ENCODE peak calls at places on chromosomes 16 and 17, in nine cellular contexts. One of them, this sample, is unnamed.

GRCh38 chr16:4895366-4895765 is 41.6 kb downstream of the PPL start:
- DNase-seq in foreskin fibroblast: no peak
- DNase-seq in thoracic aorta: no peak
- DNase-seq in fibroblast of the aortic adventitia: no peak
- DNase-seq in DND-41: no peak
- DNase-seq in tibial nerve: no peak
- DNase-seq in IMR-90: no peak
- DNase-seq in A673: no peak
- DNase-seq in colonic mucosa: no peak
- DNase-seq in this sample: no peak

GRCh38 chr17:75260679-75261335 is 599 bp downstream of the GGA3 start:
- DNase-seq in IMR-90: peak; percentile 24
- DNase-seq in fibroblast of the aortic adventitia: no peak
- DNase-seq in tibial nerve: no peak
- DNase-seq in A673: no peak
- DNase-seq in colonic mucosa: no peak
- DNase-seq in DND-41: no peak
- DNase-seq in foreskin fibroblast: no peak
- DNase-seq in thoracic aorta: no peak
- DNase-seq in this sample: peak; percentile 55

GRCh38 chr16:51763072-51763658 is 612.1 kb upstream of the SALL1 start:
- DNase-seq in foreskin fibroblast: no peak
- DNase-seq in IMR-90: no peak
- DNase-seq in fibroblast of the aortic adventitia: no peak
- DNase-seq in A673: peak; percentile 52
- DNase-seq in colonic mucosa: no peak
- DNase-seq in thoracic aorta: no peak
- DNase-seq in tibial nerve: no peak
- DNase-seq in DND-41: no peak
- DNase-seq in this sample: no peak

GRCh38 chr17:17151055-17151454 is 55.1 kb downstream of the PLD6 start:
- DNase-seq in colonic mucosa: no peak
- DNase-seq in DND-41: no peak
- DNase-seq in A673: peak; percentile 26
- DNase-seq in foreskin fibroblast: peak; percentile 84
- DNase-seq in IMR-90: peak; percentile 90
- DNase-seq in fibroblast of the aortic adventitia: peak; percentile 78
- DNase-seq in tibial nerve: no peak
- DNase-seq in thoracic aorta: no peak
- DNase-seq in this sample: no peak

GRCh38 chr17:57767561-57767960 is 22.5 kb upstream of the CCDC182 start:
- DNase-seq in thoracic aorta: no peak
- DNase-seq in fibroblast of the aortic adventitia: no peak
- DNase-seq in colonic mucosa: no peak
- DNase-seq in tibial nerve: no peak
- DNase-seq in foreskin fibroblast: no peak
- DNase-seq in DND-41: no peak
- DNase-seq in A673: no peak
- DNase-seq in IMR-90: no peak
- DNase-seq in this sample: no peak

GRCh38 chr16:15775663-15776304 is 81.0 kb downstream of the MYH11 start:
- DNase-seq in foreskin fibroblast: peak; percentile 26
- DNase-seq in IMR-90: peak; percentile 52
- DNase-seq in tibial nerve: peak; percentile 33
- DNase-seq in fibroblast of the aortic adventitia: peak; percentile 50
- DNase-seq in colonic mucosa: no peak
- DNase-seq in DND-41: no peak
- DNase-seq in A673: no peak
- DNase-seq in thoracic aorta: no peak
- DNase-seq in this sample: no peak

GRCh38 chr17:3892095-3892998 is 506 bp downstream of the CAMKK1 start:
- DNase-seq in colonic mucosa: peak; percentile 81
- DNase-seq in tibial nerve: peak; percentile 77
- DNase-seq in DND-41: peak; percentile 81
- DNase-seq in fibroblast of the aortic adventitia: peak; percentile 68
- DNase-seq in IMR-90: peak; percentile 66
- DNase-seq in thoracic aorta: peak; percentile 59
- DNase-seq in A673: peak; percentile 64
- DNase-seq in foreskin fibroblast: peak; percentile 89
- DNase-seq in this sample: peak; percentile 73

GRCh38 chr16:14111713-14112538 is 40.8 kb downstream of the MRTFB start:
- DNase-seq in DND-41: peak; percentile 13
- DNase-seq in IMR-90: no peak
- DNase-seq in tibial nerve: peak; percentile 52
- DNase-seq in thoracic aorta: no peak
- DNase-seq in colonic mucosa: peak; percentile 79
- DNase-seq in A673: no peak
- DNase-seq in fibroblast of the aortic adventitia: peak; percentile 16
- DNase-seq in foreskin fibroblast: peak; percentile 26
- DNase-seq in this sample: no peak

GRCh38 chr16:80526418-80527061 is 14.3 kb upstream of the DYNLRB2 start:
- DNase-seq in tibial nerve: peak; percentile 23
- DNase-seq in DND-41: peak; percentile 32
- DNase-seq in thoracic aorta: no peak
- DNase-seq in foreskin fibroblast: peak; percentile 36
- DNase-seq in IMR-90: peak; percentile 55
- DNase-seq in colonic mucosa: peak; percentile 54
- DNase-seq in fibroblast of the aortic adventitia: peak; percentile 75
- DNase-seq in A673: peak; percentile 64
- DNase-seq in this sample: peak; percentile 69

GRCh38 chr17:80526116-80526910 is 18.3 kb upstream of the RPTOR start:
- DNase-seq in fibroblast of the aortic adventitia: no peak
- DNase-seq in colonic mucosa: no peak
- DNase-seq in tibial nerve: no peak
- DNase-seq in DND-41: no peak
- DNase-seq in IMR-90: no peak
- DNase-seq in foreskin fibroblast: no peak
- DNase-seq in A673: no peak
- DNase-seq in thoracic aorta: no peak
- DNase-seq in this sample: no peak

GRCh38 chr17:17570798-17571716 is 20.5 kb downstream of the PEMT start:
- DNase-seq in tibial nerve: no peak
- DNase-seq in foreskin fibroblast: no peak
- DNase-seq in IMR-90: no peak
- DNase-seq in fibroblast of the aortic adventitia: no peak
- DNase-seq in DND-41: no peak
- DNase-seq in thoracic aorta: no peak
- DNase-seq in A673: no peak
- DNase-seq in colonic mucosa: no peak
- DNase-seq in this sample: no peak

GRCh38 chr17:63699638-63700527 is at the start of gene LIMD2:
- DNase-seq in thoracic aorta: no peak
- DNase-seq in foreskin fibroblast: no peak
- DNase-seq in fibroblast of the aortic adventitia: no peak
- DNase-seq in DND-41: peak; percentile 84
- DNase-seq in colonic mucosa: peak; percentile 54
- DNase-seq in A673: peak; percentile 80
- DNase-seq in IMR-90: no peak
- DNase-seq in tibial nerve: no peak
- DNase-seq in this sample: peak; percentile 83

GRCh38 chr17:32772453-32773025 is 104.4 kb downstream of the MYO1D start:
- DNase-seq in DND-41: no peak
- DNase-seq in colonic mucosa: no peak
- DNase-seq in A673: no peak
- DNase-seq in thoracic aorta: no peak
- DNase-seq in fibroblast of the aortic adventitia: no peak
- DNase-seq in IMR-90: no peak
- DNase-seq in foreskin fibroblast: no peak
- DNase-seq in tibial nerve: no peak
- DNase-seq in this sample: no peak

GRCh38 chr17:67108411-67108810 is 64.1 kb downstream of the CACNG1 start:
- DNase-seq in foreskin fibroblast: no peak
- DNase-seq in thoracic aorta: no peak
- DNase-seq in IMR-90: no peak
- DNase-seq in fibroblast of the aortic adventitia: no peak
- DNase-seq in A673: no peak
- DNase-seq in colonic mucosa: no peak
- DNase-seq in tibial nerve: no peak
- DNase-seq in DND-41: no peak
- DNase-seq in this sample: no peak

GRCh38 chr16:47780213-47780612 is 319.1 kb downstream of the PHKB start:
- DNase-seq in DND-41: no peak
- DNase-seq in foreskin fibroblast: no peak
- DNase-seq in thoracic aorta: no peak
- DNase-seq in colonic mucosa: no peak
- DNase-seq in fibroblast of the aortic adventitia: no peak
- DNase-seq in A673: peak; percentile 28
- DNase-seq in tibial nerve: no peak
- DNase-seq in IMR-90: no peak
- DNase-seq in this sample: no peak

GRCh38 chr16:3652373-3653037 is 2.0 kb upstream of the DNASE1 start:
- DNase-seq in DND-41: no peak
- DNase-seq in foreskin fibroblast: no peak
- DNase-seq in tibial nerve: no peak
- DNase-seq in A673: no peak
- DNase-seq in IMR-90: no peak
- DNase-seq in colonic mucosa: no peak
- DNase-seq in thoracic aorta: no peak
- DNase-seq in fibroblast of the aortic adventitia: no peak
- DNase-seq in this sample: no peak

GRCh38 chr16:12902511-12903324 is 1.3 kb downstream of the SHISA9 start:
- DNase-seq in DND-41: no peak
- DNase-seq in foreskin fibroblast: no peak
- DNase-seq in A673: no peak
- DNase-seq in thoracic aorta: no peak
- DNase-seq in tibial nerve: no peak
- DNase-seq in fibroblast of the aortic adventitia: no peak
- DNase-seq in colonic mucosa: no peak
- DNase-seq in IMR-90: no peak
- DNase-seq in this sample: no peak

GRCh38 chr17:3812771-3813170 is 11.8 kb upstream of the ITGAE start:
- DNase-seq in tibial nerve: no peak
- DNase-seq in fibroblast of the aortic adventitia: no peak
- DNase-seq in IMR-90: no peak
- DNase-seq in DND-41: no peak
- DNase-seq in foreskin fibroblast: no peak
- DNase-seq in A673: no peak
- DNase-seq in thoracic aorta: no peak
- DNase-seq in colonic mucosa: no peak
- DNase-seq in this sample: no peak

GRCh38 chr16:86557587-86557986 is 2.6 kb upstream of the MTHFSD start:
- DNase-seq in IMR-90: no peak
- DNase-seq in colonic mucosa: no peak
- DNase-seq in fibroblast of the aortic adventitia: no peak
- DNase-seq in DND-41: no peak
- DNase-seq in foreskin fibroblast: no peak
- DNase-seq in tibial nerve: no peak
- DNase-seq in A673: no peak
- DNase-seq in thoracic aorta: no peak
- DNase-seq in this sample: no peak

DNA sequence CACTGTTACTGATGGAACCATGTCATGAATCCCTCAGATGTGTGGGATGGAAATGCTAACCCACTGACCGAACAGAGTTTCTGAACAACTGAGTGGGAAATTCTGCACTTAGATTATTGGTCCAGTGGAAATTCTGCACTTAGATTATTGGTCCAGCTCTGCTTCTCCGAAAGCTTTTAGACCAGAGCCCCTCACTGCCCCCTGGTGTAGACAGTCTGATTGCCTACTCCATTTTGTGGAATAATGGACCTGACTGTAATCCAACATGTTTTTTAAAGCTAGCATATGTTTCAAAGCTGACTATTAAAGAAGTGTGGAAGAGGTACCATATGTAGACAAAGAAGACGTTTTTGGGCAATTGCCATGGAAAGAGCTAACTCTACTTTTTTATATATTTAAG is 50.3 kb upstream of the TBX2 start:
- DNase-seq in DND-41: peak; percentile 10
- DNase-seq in fibroblast of the aortic adventitia: peak; percentile 8
- DNase-seq in thoracic aorta: no peak
- DNase-seq in foreskin fibroblast: no peak
- DNase-seq in IMR-90: no peak
- DNase-seq in colonic mucosa: no peak
- DNase-seq in tibial nerve: no peak
- DNase-seq in A673: no peak
- DNase-seq in this sample: no peak
- TF ChIP-seq CTCF in DND-41: peak; percentile 36
- TF ChIP-seq CTCF in fibroblast of the aortic adventitia: peak; percentile 36
- TF ChIP-seq CTCF in thoracic aorta: peak; percentile 12
- TF ChIP-seq CTCF in foreskin fibroblast: no peak
- TF ChIP-seq CTCF in IMR-90: peak; percentile 36
- TF ChIP-seq CTCF in colonic mucosa: no peak
- TF ChIP-seq CTCF in tibial nerve: no peak
- TF ChIP-seq CTCF in A673: peak; percentile 49
- TF ChIP-seq CTCF in this sample: peak; percentile 6

DNA sequence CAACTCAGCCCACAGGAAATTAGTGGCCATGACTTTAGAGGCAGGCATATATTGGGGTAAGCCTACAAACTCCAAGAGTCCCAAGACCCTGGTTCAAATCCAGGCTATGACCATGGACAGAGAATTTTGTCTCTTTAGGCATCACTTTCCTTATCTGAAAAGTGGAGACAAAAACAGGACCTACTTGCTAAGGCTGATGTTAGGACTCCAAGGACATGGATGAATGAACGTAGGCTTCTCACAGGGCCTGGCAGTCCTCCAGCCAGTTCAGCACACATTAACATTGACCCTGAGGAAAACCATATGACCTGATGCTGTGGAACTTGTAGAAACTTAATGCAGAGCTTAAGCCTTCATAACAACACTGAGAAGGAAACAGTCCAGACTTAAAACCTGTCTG is 1.4 kb downstream of the FKBP10 start:
- DNase-seq in A673: no peak
- DNase-seq in foreskin fibroblast: peak; percentile 48
- DNase-seq in colonic mucosa: no peak
- DNase-seq in fibroblast of the aortic adventitia: peak; percentile 37
- DNase-seq in IMR-90: peak; percentile 36
- DNase-seq in DND-41: no peak
- DNase-seq in thoracic aorta: no peak
- DNase-seq in tibial nerve: no peak
- DNase-seq in this sample: no peak
- H3K4me3 ChIP-seq in A673: no peak overlapping the region
- H3K4me3 ChIP-seq in foreskin fibroblast: peak overlapping the region; percentile 68
- H3K4me3 ChIP-seq in colonic mucosa: no peak overlapping the region
- H3K4me3 ChIP-seq in fibroblast of the aortic adventitia: peak overlapping the region; percentile 83
- H3K4me3 ChIP-seq in IMR-90: peak overlapping the region; percentile 88
- H3K4me3 ChIP-seq in DND-41: no peak overlapping the region
- H3K4me3 ChIP-seq in thoracic aorta: peak overlapping the region; percentile 93
- H3K4me3 ChIP-seq in tibial nerve: no peak overlapping the region
- H3K4me3 ChIP-seq in this sample: no peak overlapping the region

DNA sequence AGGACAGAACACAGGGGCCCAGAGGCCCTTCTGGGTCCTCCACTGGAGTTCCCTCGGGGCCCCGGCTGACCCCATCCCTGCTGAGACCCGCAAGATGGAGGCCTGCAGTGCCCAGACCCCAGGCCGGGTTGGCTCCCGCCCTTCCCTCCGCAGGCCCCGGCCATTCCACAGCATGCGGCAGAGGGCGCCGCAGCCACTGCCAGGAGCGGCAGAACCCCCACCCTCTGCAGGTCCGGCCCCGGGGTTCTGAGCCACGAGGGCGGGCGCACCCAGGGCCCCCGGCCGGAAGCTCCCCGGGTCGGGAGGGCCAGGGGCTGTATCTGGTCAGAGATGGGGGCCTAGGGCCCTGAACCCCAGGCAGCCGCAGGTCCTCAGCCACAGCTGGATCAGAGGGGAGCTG is 2.4 kb upstream of the PERCC1 start:
- DNase-seq in foreskin fibroblast: no peak
- DNase-seq in IMR-90: no peak
- DNase-seq in thoracic aorta: no peak
- DNase-seq in tibial nerve: no peak
- DNase-seq in fibroblast of the aortic adventitia: peak; percentile 12
- DNase-seq in colonic mucosa: no peak
- DNase-seq in A673: no peak
- DNase-seq in DND-41: no peak
- DNase-seq in this sample: peak; percentile 57
- TF ChIP-seq CTCF in foreskin fibroblast: peak; percentile 31
- TF ChIP-seq CTCF in IMR-90: peak; percentile 30
- TF ChIP-seq CTCF in thoracic aorta: no peak
- TF ChIP-seq CTCF in tibial nerve: peak; percentile 7
- TF ChIP-seq CTCF in fibroblast of the aortic adventitia: peak; percentile 40
- TF ChIP-seq CTCF in colonic mucosa: no peak
- TF ChIP-seq CTCF in A673: peak; percentile 59
- TF ChIP-seq CTCF in DND-41: peak; percentile 7
- TF ChIP-seq CTCF in this sample: peak; percentile 25

GRCh38 chr16:49876716-49877129 is 20.8 kb upstream of the ZNF423 start:
- DNase-seq in fibroblast of the aortic adventitia: no peak
- DNase-seq in DND-41: no peak
- DNase-seq in thoracic aorta: no peak
- DNase-seq in IMR-90: no peak
- DNase-seq in A673: peak; percentile 78
- DNase-seq in foreskin fibroblast: no peak
- DNase-seq in colonic mucosa: peak; percentile 89
- DNase-seq in tibial nerve: no peak
- DNase-seq in this sample: peak; percentile 65
- H3K4me3 ChIP-seq in fibroblast of the aortic adventitia: no peak overlapping the region
- H3K4me3 ChIP-seq in DND-41: no peak overlapping the region
- H3K4me3 ChIP-seq in thoracic aorta: peak overlapping the region; percentile 64
- H3K4me3 ChIP-seq in IMR-90: no peak overlapping the region
- H3K4me3 ChIP-seq in A673: peak overlapping the region; percentile 39
- H3K4me3 ChIP-seq in foreskin fibroblast: no peak overlapping the region
- H3K4me3 ChIP-seq in colonic mucosa: peak overlapping the region; percentile 25
- H3K4me3 ChIP-seq in tibial nerve: peak overlapping the region; percentile 36
- H3K4me3 ChIP-seq in this sample: no peak overlapping the region

This sample was measured in NB4.